ENCODE peak calls at places on chromosome 12, in eight cellular contexts. J is colonic mucosa, M is frontal cortex, A is AG09309, Q is lower lobe of right lung, F is activated T-cell treated with anti-CD3 and anti-CD28 coated beads for 48 hours, N is erythroblast, P is tibial nerve. E is an unnamed sample.

GRCh38 chr12:101695698-101696097 is 1.7 kb upstream of the CHPT1 start:
- DNase-seq in Q (no peak), A (no peak), N (peak; percentile 47), M (no peak), J (no peak), F (no peak), P (no peak), E (no peak)

GRCh38 chr12:34208331-34209258 is 186.3 kb downstream of the ALG10 start:
- DNase-seq in P (no peak), F (no peak), Q (no peak), N (no peak), M (no peak), A (no peak), J (no peak), E (no peak)

GRCh38 chr12:23950775-23951391 is 1.4 kb upstream of the SOX5 start:
- DNase-seq in P (no peak), A (no peak), N (no peak), M (no peak), Q (no peak), F (no peak), J (no peak), E (no peak)

GRCh38 chr12:26744697-26745440 is 88.1 kb downstream of the ITPR2 start:
- DNase-seq in P (no peak), N (no peak), F (no peak), J (no peak), Q (no peak), A (no peak), M (no peak), E (no peak)

GRCh38 chr12:20778969-20779368 is 31.5 kb upstream of the SLCO1B3 start:
- DNase-seq in P (no peak), A (no peak), F (no peak), N (no peak), J (no peak), Q (no peak), M (no peak), E (no peak)

GRCh38 chr12:67531519-67531918 is 117.0 kb upstream of the DYRK2 start:
- DNase-seq in Q (no peak), P (no peak), N (no peak), F (no peak), J (no peak), M (no peak), A (no peak), E (no peak)

GRCh38 chr12:113506867-113507266 is 35.2 kb upstream of the LHX5 start:
- DNase-seq in M (no peak), Q (no peak), P (no peak), A (no peak), N (no peak), J (no peak), F (no peak), E (no peak)

GRCh38 chr12:92235703-92236472 is 90.2 kb upstream of the BTG1 start:
- DNase-seq in P (no peak), F (no peak), N (no peak), J (no peak), A (no peak), Q (no peak), M (no peak), E (no peak)

GRCh38 chr12:27523305-27523641 is 733 bp upstream of the PPFIBP1 start:
- DNase-seq in Q (no peak), P (no peak), A (no peak), M (no peak), J (no peak), F (no peak), N (no peak), E (no peak)

GRCh38 chr12:88562151-88562550 is 18.1 kb downstream of the KITLG start:
- DNase-seq in J (peak; percentile 51), M (no peak), Q (no peak), A (no peak), P (no peak), F (no peak), N (no peak), E (no peak)

GRCh38 chr12:53777412-53777811 is 25.6 kb upstream of the CISTR start:
- DNase-seq in F (no peak), N (no peak), P (no peak), A (no peak), Q (no peak), M (no peak), J (no peak), E (no peak)

GRCh38 chr12:115383668-115384067 is 699.7 kb upstream of the TBX3 start:
- DNase-seq in J (no peak), P (no peak), A (peak; percentile 80), Q (no peak), N (no peak), F (no peak), M (no peak), E (no peak)

GRCh38 chr12:41724216-41724615 is 420.5 kb downstream of the GXYLT1 start:
- DNase-seq in A (no peak), M (no peak), N (no peak), P (no peak), F (no peak), J (no peak), Q (no peak), E (no peak)

GRCh38 chr12:102369876-102370275 is 110.5 kb downstream of the IGF1 start:
- DNase-seq in M (no peak), Q (no peak), J (no peak), F (no peak), P (no peak), A (no peak), N (no peak), E (no peak)

GRCh38 chr12:99985631-99986030 is 895 bp upstream of the ANKS1B start:
- DNase-seq in F (no peak), A (no peak), N (no peak), J (no peak), M (no peak), Q (no peak), P (no peak), E (no peak)

GRCh38 chr12:94761559-94761958 is 111.2 kb upstream of the TMCC3 start:
- DNase-seq in F (no peak), M (no peak), A (peak; percentile 52), N (no peak), J (no peak), P (no peak), Q (no peak), E (no peak)

GRCh38 chr12:23113781-23114180 is 488.8 kb downstream of the ETNK1 start:
- DNase-seq in A (no peak), P (no peak), M (no peak), J (no peak), Q (no peak), F (no peak), N (no peak), E (no peak)

GRCh38 chr12:99767809-99768208 is 120.3 kb downstream of the GARIN6 start:
- DNase-seq in P (no peak), N (peak; percentile 3), J (no peak), A (peak; percentile 2), F (no peak), M (no peak), Q (no peak), E (no peak)

GRCh38 chr12:41992692-41993215 is 151.9 kb downstream of the GXYLT1 start:
- DNase-seq in Q (no peak), J (no peak), M (no peak), N (no peak), A (no peak), F (no peak), P (no peak), E (no peak)

GRCh38 chr12:121780429-121780828 is 13.1 kb downstream of the RHOF start:
- DNase-seq in P (no peak), F (no peak), J (no peak), Q (no peak), N (no peak), A (no peak), M (no peak), E (no peak)

GRCh38 chr12:49824886-49825285 is 3.3 kb downstream of the NCKAP5L start:
- DNase-seq in M (peak; percentile 49), F (no peak), Q (no peak), P (no peak), A (no peak), N (peak; percentile 13), J (no peak), E (no peak)

GRCh38 chr12:109157986-109158385 is 41.6 kb downstream of the ACACB start:
- DNase-seq in P (no peak), M (no peak), J (no peak), F (no peak), A (no peak), Q (no peak), N (no peak), E (no peak)

GRCh38 chr12:9132008-9132535 is 16.4 kb upstream of the A2M start:
- DNase-seq in M (no peak), F (no peak), A (no peak), N (no peak), J (no peak), Q (no peak), P (no peak), E (no peak)

GRCh38 chr12:69210661-69211060 is 28.7 kb upstream of the CPSF6 start:
- DNase-seq in F (no peak), P (no peak), N (no peak), M (no peak), Q (no peak), A (no peak), J (no peak), E (no peak)

GRCh38 chr12:103928736-103929050 is 1.5 kb upstream of the HSP90B1 start:
- DNase-seq in Q (peak; percentile 58), A (no peak), F (peak; percentile 27), N (no peak), P (no peak), M (no peak), J (peak; percentile 68), E (peak; percentile 72)

GRCh38 chr12:63991036-63991547 is 146.6 kb downstream of the SRGAP1 start:
- DNase-seq in N (no peak), F (no peak), Q (no peak), A (no peak), J (no peak), P (no peak), M (no peak), E (no peak)

GRCh38 chr12:68423175-68423574 is 91.0 kb upstream of the MDM1 start:
- DNase-seq in J (no peak), F (no peak), Q (no peak), P (no peak), M (no peak), A (no peak), N (no peak), E (no peak)

GRCh38 chr12:103840399-103840880 is 594 bp downstream of the NT5DC3 start:
- DNase-seq in J (no peak), Q (peak; percentile 55), M (peak; percentile 22), A (no peak), P (no peak), N (peak; percentile 44), F (peak; percentile 35), E (peak; percentile 46)

GRCh38 chr12:62466018-62466595 is 519 bp upstream of the MON2 start:
- DNase-seq in J (peak; percentile 51), M (peak; percentile 43), Q (no peak), A (no peak), P (no peak), F (peak; percentile 6), N (peak; percentile 63), E (peak; percentile 29)

E was measured in stimulated activated naive B cell treated with anti-CD40 and anti-IgM and Interleukin-4, amounts not matched to agents 10 μg/mL and 1 μg/mL and 100 μg/mL, for 72 hours.